ENCODE peak calls at places on chromosomes 4 and X, in five cellular contexts. V is NCI-H345, T is NCI-H187 treated with DMSO at 0.1 percent for 48 hours, U is CD14-positive monocyte, Q is astrocyte. L is an unnamed sample.

GRCh38 chr4:185512516-185512915 is 22.8 kb downstream of the PDLIM3 start:
- DNase-seq in Q (peak), U (no peak), T (no peak), V (no peak), L (peak)

GRCh38 chr4:84594724-84595123 is 11.8 kb downstream of the CDS1 start:
- DNase-seq in Q (no peak), U (no peak), T (no peak), V (no peak), L (no peak)

GRCh38 chrX:112642349-112642748 is 37.4 kb downstream of the LHFPL1 start:
- DNase-seq in Q (peak), T (peak), U (no peak), V (peak), L (peak)

GRCh38 chrX:25941559-25942250 is 196.4 kb upstream of the MAGEB18 start:
- DNase-seq in V (no peak), U (no peak), Q (peak), T (no peak), L (no peak)

GRCh38 chrX:12767856-12768255 is 23.4 kb upstream of the PRPS2 start:
- DNase-seq in U (no peak), T (no peak), Q (no peak), V (no peak), L (no peak)

GRCh38 chrX:21986596-21986995 is 45.5 kb upstream of the PHEX start:
- DNase-seq in V (no peak), Q (peak), T (no peak), U (no peak), L (peak)

GRCh38 chr4:8260656-8261111 is 8.9 kb upstream of the HTRA3 start:
- DNase-seq in Q (peak), T (no peak), V (peak), U (no peak), L (peak)

GRCh38 chr4:81609844-81610243 is 138.1 kb upstream of the RASGEF1B start:
- DNase-seq in V (no peak), Q (no peak), T (no peak), U (no peak), L (no peak)

GRCh38 chrX:16167181-16167580 is at the start of gene MAGEB17:
- DNase-seq in T (no peak), U (no peak), V (no peak), Q (no peak), L (no peak)

GRCh38 chr4:88008133-88008621 is 742 bp downstream of the PKD2 start:
- DNase-seq in Q (peak), U (no peak), V (peak), T (no peak), L (peak)

GRCh38 chrX:8692886-8693285 is 39.1 kb downstream of the ANOS1 start:
- DNase-seq in T (no peak), U (no peak), V (no peak), Q (peak), L (no peak)

GRCh38 chr4:168659971-168660465 is 163.2 kb downstream of the PALLD start:
- DNase-seq in Q (no peak), V (no peak), T (no peak), U (no peak), L (no peak)

GRCh38 chr4:121070696-121071639 is 1.4 kb downstream of the NDNF start:
- DNase-seq in Q (no peak), T (no peak), V (no peak), U (no peak), L (no peak)

GRCh38 chr4:7902826-7903225 is 36.8 kb downstream of the AFAP1 start:
- DNase-seq in V (no peak), U (no peak), Q (peak), T (no peak), L (no peak)

GRCh38 chrX:31656013-31656412 is 584.2 kb upstream of the FTHL17 start:
- DNase-seq in U (no peak), Q (peak), V (no peak), T (no peak), L (peak)

GRCh38 chr4:7295917-7296660 is 103.8 kb downstream of the SORCS2 start:
- DNase-seq in U (no peak), Q (no peak), V (no peak), T (no peak), L (peak)

GRCh38 chr4:42401171-42401570 is 3.9 kb downstream of the SHISA3 start:
- DNase-seq in Q (no peak), V (no peak), U (no peak), T (no peak), L (no peak)

GRCh38 chrX:124406294-124407013 is 60.1 kb downstream of the SH2D1A start:
- DNase-seq in Q (peak), V (peak), T (no peak), U (no peak), L (peak)

GRCh38 chr4:179595671-179596410 is 2153.6 kb upstream of the AGA start:
- DNase-seq in V (no peak), U (no peak), T (no peak), Q (peak), L (peak)

GRCh38 chr4:74391890-74392478 is 27.0 kb downstream of the EREG start:
- DNase-seq in T (no peak), V (no peak), Q (no peak), U (no peak), L (no peak)

GRCh38 chr4:156113138-156113537 is 159.5 kb upstream of the CTSO start:
- DNase-seq in Q (peak), U (no peak), V (peak), T (no peak), L (no peak)

GRCh38 chr4:16227462-16227868 is 1.2 kb upstream of the TAPT1 start:
- DNase-seq in V (no peak), U (no peak), Q (peak), T (no peak), L (peak)

GRCh38 chr4:110164251-110164650 is 34.2 kb downstream of the ELOVL6 start:
- DNase-seq in V (no peak), T (no peak), U (no peak), Q (peak), L (peak)

GRCh38 chrX:10390187-10390586 is 230.2 kb downstream of the MID1 start:
- DNase-seq in T (no peak), V (no peak), Q (no peak), U (no peak), L (no peak)

GRCh38 chrX:22247169-22247568 is 25.5 kb upstream of the CBLL2 start:
- DNase-seq in V (no peak), T (no peak), Q (peak), U (no peak), L (peak)

GRCh38 chrX:153641575-153642312 is 5.3 kb upstream of the DUSP9 start:
- DNase-seq in Q (no peak), V (no peak), T (no peak), U (no peak), L (no peak)

GRCh38 chrX:49176421-49177326 is 5.0 kb downstream of the PLP2 start:
- DNase-seq in U (peak), Q (no peak), V (no peak), T (no peak), L (no peak)

GRCh38 chr4:152283806-152284470 is 252.0 kb downstream of the FBXW7 start:
- DNase-seq in Q (peak), T (no peak), U (no peak), V (no peak), L (no peak)

GRCh38 chr4:108651068-108651794 is 832 bp downstream of the OSTC start:
- DNase-seq in U (no peak), V (no peak), T (no peak), Q (peak), L (peak)

GRCh38 chr4:5863461-5864113 is 29.3 kb downstream of the CRMP1 start:
- DNase-seq in Q (peak), T (no peak), U (no peak), V (no peak), L (peak)